ENCODE peak calls at places on chromosomes 7 and 10, in five cellular contexts. U is neural progenitor cell, T is OCI-LY7, N is SK-N-SH, W is fibroblast of lung. B is an unnamed sample.

GRCh38 chr10:124319926-124320391 is 98.8 kb downstream of the OAT start:
- DNase-seq in U (no peak), T (no peak), N (no peak), W (no peak), B (no peak)

GRCh38 chr10:59016043-59016442 is 160.4 kb upstream of the PHYHIPL start:
- DNase-seq in U (no peak), T (no peak), N (no peak), W (no peak), B (no peak)

GRCh38 chr7:99752354-99752753 is 17.4 kb upstream of the CYP3A7 start:
- DNase-seq in U (no peak), T (no peak), N (no peak), W (peak; percentile 46), B (no peak)

GRCh38 chr10:133399123-133399601 is 5.2 kb downstream of the MTG1 start:
- DNase-seq in U (no peak), T (no peak), N (no peak), W (no peak), B (no peak)

GRCh38 chr10:14844948-14845347 is 6.8 kb downstream of the HSPA14 start:
- DNase-seq in U (no peak), T (no peak), N (no peak), W (no peak), B (no peak)

GRCh38 chr7:7051221-7051877 is 131.0 kb upstream of the C1GALT1 start:
- DNase-seq in U (no peak), T (peak; percentile 17), N (no peak), W (no peak), B (peak; percentile 60)

GRCh38 chr10:125079091-125079600 is 81.2 kb downstream of the CTBP2 start:
- DNase-seq in U (no peak), T (no peak), N (no peak), W (no peak), B (no peak)

GRCh38 chr7:1839701-1840100 is 169.6 kb downstream of the ELFN1 start:
- DNase-seq in U (no peak), T (no peak), N (peak; percentile 82), W (no peak), B (no peak)

GRCh38 chr10:60759181-60759580 is 19.1 kb upstream of the CDK1 start:
- DNase-seq in U (peak; percentile 3), T (no peak), N (no peak), W (no peak), B (no peak)

GRCh38 chr7:54788664-54789063 is 29.7 kb upstream of the SEC61G start:
- DNase-seq in U (peak; percentile 68), T (no peak), N (peak; percentile 73), W (peak; percentile 91), B (peak; percentile 53)

GRCh38 chr10:99748823-99749451 is 16.9 kb downstream of the CUTC start:
- DNase-seq in U (no peak), T (no peak), N (no peak), W (no peak), B (no peak)

GRCh38 chr10:36271631-36272340 is 629.7 kb upstream of the FZD8 start:
- DNase-seq in U (no peak), T (no peak), N (no peak), W (no peak), B (no peak)

GRCh38 chr7:98771519-98772241 is 98.1 kb downstream of the TMEM130 start:
- DNase-seq in U (peak; percentile 57), T (peak; percentile 55), N (no peak), W (peak; percentile 62), B (peak; percentile 45)

GRCh38 chr10:117222552-117223412 is 18.1 kb upstream of the SLC18A2 start:
- DNase-seq in U (peak; percentile 16), T (no peak), N (no peak), W (no peak), B (no peak)

GRCh38 chr10:14329609-14330246 is 996 bp downstream of the FRMD4A start:
- DNase-seq in U (peak; percentile 39), T (no peak), N (peak; percentile 34), W (no peak), B (no peak)

GRCh38 chr7:47371733-47372368 is 210.1 kb downstream of the TNS3 start:
- DNase-seq in U (no peak), T (no peak), N (peak; percentile 83), W (peak; percentile 34), B (no peak)

GRCh38 chr10:129970404-129971364 is 6.6 kb upstream of the EBF3 start:
- DNase-seq in U (peak; percentile 60), T (no peak), N (peak; percentile 44), W (no peak), B (no peak)

GRCh38 chr10:97138174-97138573 is 47.6 kb downstream of the SLIT1 start:
- DNase-seq in U (peak; percentile 64), T (peak; percentile 30), N (no peak), W (no peak), B (no peak)

GRCh38 chr10:16314259-16314658 is 122.6 kb upstream of the PTER start:
- DNase-seq in U (peak; percentile 18), T (peak; percentile 1), N (peak; percentile 4), W (no peak), B (no peak)

GRCh38 chr7:41977165-41977651 is 259.8 kb downstream of the GLI3 start:
- DNase-seq in U (peak; percentile 63), T (peak; percentile 51), N (peak; percentile 43), W (peak; percentile 83), B (peak; percentile 59)

GRCh38 chr7:150971242-150972048 is 6.7 kb downstream of the KCNH2 start:
- DNase-seq in U (peak; percentile 78), T (peak; percentile 37), N (peak; percentile 90), W (no peak), B (no peak)

GRCh38 chr10:113572520-113573290 is 19.9 kb downstream of the HABP2 start:
- DNase-seq in U (no peak), T (no peak), N (no peak), W (no peak), B (no peak)

GRCh38 chr10:102775973-102776669 is 32.4 kb downstream of the WBP1L start:
- DNase-seq in U (peak; percentile 57), T (no peak), N (peak; percentile 66), W (peak; percentile 74), B (no peak)

GRCh38 chr7:6163402-6163801 is 109.0 kb downstream of the CYTH3 start:
- DNase-seq in U (no peak), T (no peak), N (no peak), W (no peak), B (no peak)

GRCh38 chr7:99290980-99291607 is 18.5 kb downstream of the MYH16 start:
- DNase-seq in U (no peak), T (no peak), N (no peak), W (peak; percentile 92), B (no peak)

GRCh38 chr7:659996-660395 is 66.5 kb upstream of the DNAAF5 start:
- DNase-seq in U (no peak), T (no peak), N (no peak), W (no peak), B (no peak)

GRCh38 chr10:61970182-61971015 is 68.9 kb downstream of the ARID5B start:
- DNase-seq in U (no peak), T (peak; percentile 49), N (peak; percentile 42), W (peak; percentile 46), B (no peak)

GRCh38 chr7:63521-64021 is 128.8 kb upstream of the FAM20C start:
- DNase-seq in U (no peak), T (no peak), N (no peak), W (no peak), B (peak; percentile 41)

GRCh38 chr10:1454964-1455363 is 282.4 kb downstream of the ADARB2 start:
- DNase-seq in U (no peak), T (peak; percentile 57), N (no peak), W (no peak), B (no peak)
- H3K27ac ChIP-seq in U (no peak overlapping the region), T (peak overlapping the region; percentile 79), N (no peak overlapping the region), W (no peak overlapping the region), B (peak overlapping the region; percentile 89)

GRCh38 chr10:75525067-75525466 is 93.6 kb downstream of the LRMDA start:
- DNase-seq in U (no peak), T (no peak), N (no peak), W (no peak), B (no peak)
- H3K4me2 ChIP-seq in U (no peak overlapping the region), T (no peak overlapping the region), N (no peak overlapping the region), W (no peak overlapping the region), B (no peak overlapping the region)

GRCh38 chr10:65341323-65341922 is 1584.4 kb upstream of the LRRTM3 start:
- DNase-seq in U (no peak), T (no peak), N (no peak), W (peak; percentile 67), B (no peak)
- H3K27ac ChIP-seq in U (no peak overlapping the region), T (no peak overlapping the region), N (peak overlapping the region; percentile 90), W (no peak overlapping the region), B (no peak overlapping the region)

DNA sequence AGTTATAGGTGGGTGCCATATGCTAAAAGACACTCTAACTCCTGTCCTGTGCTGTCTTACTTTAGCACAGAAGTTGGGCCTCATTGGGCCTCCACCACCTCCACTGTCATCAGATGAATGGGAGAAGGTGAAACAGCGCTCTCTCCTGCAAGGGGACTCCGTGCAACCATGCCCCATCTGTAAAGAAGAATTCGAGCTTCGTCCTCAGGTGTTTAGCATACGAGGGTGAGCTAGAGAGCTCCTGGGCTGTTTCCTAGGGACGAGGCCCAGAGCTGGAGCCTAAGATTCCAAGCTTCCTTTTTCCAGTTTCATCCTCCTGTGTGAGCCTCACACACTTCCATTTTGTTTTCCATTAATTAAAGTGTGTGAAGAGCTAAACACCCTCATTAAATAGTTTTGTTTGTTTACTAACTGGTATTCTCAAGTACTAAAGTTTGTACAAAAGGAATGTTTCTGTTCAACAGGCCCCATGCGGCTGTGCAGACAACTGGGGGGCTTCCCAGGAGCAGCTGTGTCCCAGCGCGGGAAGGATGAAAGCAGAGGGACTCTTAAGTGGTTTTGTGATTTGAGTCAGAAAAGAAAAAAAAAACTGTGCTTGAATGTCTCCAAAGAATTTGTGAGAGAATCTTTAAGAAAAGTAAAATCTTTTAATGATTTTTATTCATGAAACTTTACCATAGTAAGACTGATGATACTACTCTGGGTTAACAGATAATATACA is 14.1 kb downstream of the RNF32 start:
- DNase-seq in U (peak; percentile 58), T (no peak), N (no peak), W (no peak), B (no peak)
- H3K4me2 ChIP-seq in U (peak overlapping the region; percentile 41), T (no peak overlapping the region), N (no peak overlapping the region), W (no peak overlapping the region), B (no peak overlapping the region)